ENCODE peak calls at places on chromosomes 4 and X, in seven cellular contexts. L, U, P, J, K, M and N are unnamed samples.

GRCh38 chr4:174198396-174199179 is 84.9 kb downstream of the FBXO8 start:
- DNase-seq in L (no peak), U (no peak), P (no peak), J (peak), K (no peak), M (peak), N (peak)

GRCh38 chrX:18288716-18289115 is 65.8 kb downstream of the SCML2 start:
- DNase-seq in L (no peak), U (no peak), P (no peak), J (no peak), K (no peak), M (no peak), N (no peak)

GRCh38 chr4:80182237-80182866 is 15.0 kb upstream of the PRDM8 start:
- DNase-seq in L (no peak), U (no peak), P (no peak), J (peak), K (peak), M (no peak), N (peak)

GRCh38 chr4:152289963-152290362 is 245.9 kb downstream of the FBXW7 start:
- DNase-seq in L (no peak), U (no peak), P (no peak), J (no peak), K (no peak), M (no peak), N (no peak)

GRCh38 chrX:67296395-67296794 is 247.4 kb upstream of the AR start:
- DNase-seq in L (no peak), U (no peak), P (no peak), J (no peak), K (no peak), M (no peak), N (no peak)

GRCh38 chrX:2595258-2595657 is 94.5 kb upstream of the DHRSX start:
- DNase-seq in L (no peak), U (no peak), P (no peak), J (peak), K (no peak), M (no peak), N (peak)

GRCh38 chr4:179007758-179008157 is 1565.5 kb upstream of the AGA start:
- DNase-seq in L (no peak), U (no peak), P (no peak), J (no peak), K (no peak), M (no peak), N (no peak)

GRCh38 chrX:40062525-40063193 is 35.1 kb downstream of the BCOR start:
- DNase-seq in L (no peak), U (no peak), P (no peak), J (no peak), K (no peak), M (no peak), N (no peak)